ENCODE peak calls at places on chromosomes 11 and 22, in six cellular contexts. Y is HAP-1; O is upper lobe of right lung; V is CD8-positive, alpha-beta T cell; R is heart right ventricle; B is fibroblast of lung. P is an unnamed sample.
A peak's percentile ranks its signal among the peaks of the same experiment; 100 is the strongest.

GRCh38 chr11:12725047-12725862 is 51.0 kb downstream of the TEAD1 start:
- DNase-seq in O (no peak), R (no peak), Y (no peak), B (peak; percentile 16), V (no peak), P (no peak)

GRCh38 chr22:40413873-40414272 is 43.5 kb downstream of the SGSM3 start:
- DNase-seq in V (no peak), Y (no peak), R (no peak), O (no peak), B (no peak), P (no peak)

GRCh38 chr11:67266424-67267187 is at the start of gene GRK2:
- DNase-seq in V (peak; percentile 55), O (peak; percentile 82), B (peak; percentile 39), R (peak; percentile 53), Y (no peak), P (no peak)

GRCh38 chr11:8683115-8683807 is 669 bp downstream of the RPL27A start:
- DNase-seq in O (peak; percentile 71), Y (no peak), V (no peak), B (no peak), R (no peak), P (no peak)

GRCh38 chr11:66188580-66188979 is 79.9 kb upstream of the RAB1B start:
- DNase-seq in V (no peak), Y (no peak), R (no peak), B (peak; percentile 83), O (no peak), P (no peak)

GRCh38 chr11:28759311-28759710 is 651.1 kb downstream of the METTL15 start:
- DNase-seq in R (no peak), B (peak; percentile 83), O (no peak), V (no peak), Y (no peak), P (no peak)

GRCh38 chr11:112297248-112297866 is 36.7 kb upstream of the PLET1 start:
- DNase-seq in O (no peak), Y (no peak), V (no peak), R (no peak), B (no peak), P (no peak)

GRCh38 chr11:68927280-68928107 is 23.8 kb downstream of the IGHMBP2 start:
- DNase-seq in Y (no peak), V (no peak), B (peak; percentile 25), O (peak; percentile 48), R (no peak), P (no peak)

GRCh38 chr22:38737302-38738060 is 18.3 kb downstream of the SUN2 start:
- DNase-seq in R (no peak), Y (no peak), O (no peak), V (no peak), B (no peak), P (no peak)

GRCh38 chr11:117009905-117010605 is 88.2 kb downstream of the SIK3 start:
- DNase-seq in Y (no peak), O (no peak), V (no peak), B (peak; percentile 23), R (no peak), P (no peak)

GRCh38 chr22:46259374-46259773 is 3.8 kb downstream of the PKDREJ start:
- DNase-seq in B (no peak), V (no peak), R (no peak), Y (no peak), O (no peak), P (no peak)

GRCh38 chr11:76419896-76420295 is 24.9 kb upstream of the EMSY start:
- DNase-seq in O (no peak), B (no peak), Y (no peak), V (no peak), R (no peak), P (no peak)

GRCh38 chr11:18540207-18541009 is 13.7 kb upstream of the TSG101 start:
- DNase-seq in V (no peak), O (no peak), Y (no peak), B (peak; percentile 6), R (no peak), P (no peak)

GRCh38 chr11:88849368-88849767 is 216.4 kb downstream of the GRM5 start:
- DNase-seq in B (peak; percentile 79), R (no peak), O (no peak), V (no peak), Y (no peak), P (no peak)

GRCh38 chr11:67033661-67034166 is 10.8 kb downstream of the SYT12 start:
- DNase-seq in B (peak; percentile 99), R (no peak), Y (no peak), V (no peak), O (no peak), P (no peak)

GRCh38 chr22:30889268-30889995 is 79.1 kb downstream of the MORC2 start:
- DNase-seq in O (peak; percentile 39), R (no peak), Y (no peak), V (no peak), B (no peak), P (no peak)

GRCh38 chr11:65552413-65552951 is 5.7 kb downstream of the LTBP3 start:
- DNase-seq in Y (no peak), V (no peak), O (no peak), B (no peak), R (no peak), P (no peak)

GRCh38 chr11:70174846-70175764 is 28.0 kb upstream of the FADD start:
- DNase-seq in Y (no peak), R (no peak), O (no peak), V (no peak), B (no peak), P (no peak)

GRCh38 chr11:74011360-74012071 is 2.6 kb upstream of the UCP3 start:
- DNase-seq in R (no peak), Y (no peak), B (no peak), V (no peak), O (no peak), P (no peak)

GRCh38 chr11:64400096-64400495 is 41.1 kb downstream of the RPS6KA4 start:
- DNase-seq in Y (no peak), R (no peak), O (no peak), B (peak; percentile 14), V (no peak), P (no peak)

GRCh38 chr22:21568207-21569075 is 927 bp downstream of the UBE2L3 start:
- DNase-seq in V (peak; percentile 26), B (peak; percentile 32), O (peak; percentile 70), R (no peak), Y (peak; percentile 39), P (no peak)

GRCh38 chr22:41576877-41577276 is 12.8 kb downstream of the PMM1 start:
- DNase-seq in V (peak; percentile 39), R (peak; percentile 62), O (no peak), Y (no peak), B (peak; percentile 34), P (no peak)

GRCh38 chr22:17074648-17075002 is 10.2 kb upstream of the IL17RA start:
- DNase-seq in V (no peak), B (peak; percentile 36), O (no peak), Y (no peak), R (no peak), P (no peak)

GRCh38 chr22:41001722-41002122 is 50.5 kb downstream of the RBX1 start:
- DNase-seq in R (no peak), B (peak; percentile 63), O (no peak), V (no peak), Y (no peak), P (no peak)

GRCh38 chr11:109704432-109704831 is 282.4 kb downstream of the C11orf87 start:
- DNase-seq in B (no peak), Y (no peak), O (no peak), V (no peak), R (no peak), P (no peak)

GRCh38 chr11:3037041-3037944 is 19.9 kb downstream of the CARS1 start:
- DNase-seq in Y (peak; percentile 60), V (peak; percentile 40), O (peak; percentile 87), R (peak; percentile 83), B (peak; percentile 60), P (peak; percentile 58)

GRCh38 chr11:63667993-63668392 is 3.2 kb downstream of the ATL3 start:
- DNase-seq in B (peak; percentile 97), V (no peak), R (no peak), O (no peak), Y (no peak), P (no peak)

GRCh38 chr11:125022551-125022950 is 40.6 kb upstream of the SLC37A2 start:
- DNase-seq in V (no peak), R (no peak), O (no peak), B (peak; percentile 2), Y (no peak), P (no peak)

GRCh38 chr11:18633256-18634139 is 644 bp downstream of the SPTY2D1 start:
- DNase-seq in R (no peak), B (peak; percentile 19), O (no peak), Y (peak; percentile 5), V (peak; percentile 27), P (no peak)

GRCh38 chr11:134411887-134412507 is at the start of gene B3GAT1:
- DNase-seq in Y (no peak), O (no peak), B (no peak), V (no peak), R (no peak), P (no peak)

GRCh38 chr22:48588881-48589450 is 1238.7 kb downstream of the BRD1 start:
- DNase-seq in R (no peak), Y (no peak), B (no peak), O (no peak), V (no peak), P (no peak)
- H3K9me3 ChIP-seq in R (no peaks in the 10 kb centered on the region), Y (no peaks in the 10 kb centered on the region), B (peaks cover 1% of the 10 kb centered on the region), O (no peaks in the 10 kb centered on the region), V (no peaks in the 10 kb centered on the region), P (no peaks in the 10 kb centered on the region)

DNA sequence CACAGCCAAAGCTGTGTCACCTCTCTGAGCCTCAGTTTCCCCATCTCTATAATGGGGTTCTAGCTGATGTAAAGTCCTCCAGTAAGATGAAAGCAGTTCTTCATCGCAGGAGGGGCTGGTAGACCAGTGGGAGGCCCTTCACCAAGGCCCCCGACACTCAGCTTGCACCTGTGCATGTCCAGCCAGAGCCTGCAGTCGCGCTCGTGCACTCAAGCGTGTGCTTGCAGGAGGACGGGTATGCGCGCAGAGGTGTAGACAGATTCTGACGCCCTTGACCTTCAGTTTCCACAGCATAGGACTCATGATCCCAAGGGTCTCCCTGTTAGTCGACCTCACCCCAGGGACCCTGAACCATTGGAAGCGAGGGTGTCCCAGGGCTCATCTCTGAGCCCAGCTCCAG is 633.7 kb downstream of the TBC1D22A start:
- DNase-seq in V (no peak), O (peak; percentile 45), Y (no peak), R (no peak), B (no peak), P (no peak)
- H3K9me3 ChIP-seq in V (no peaks in the 10 kb centered on the region), O (no peaks in the 10 kb centered on the region), Y (no peaks in the 10 kb centered on the region), R (no peaks in the 10 kb centered on the region), B (no peaks in the 10 kb centered on the region), P (no peaks in the 10 kb centered on the region)

DNA sequence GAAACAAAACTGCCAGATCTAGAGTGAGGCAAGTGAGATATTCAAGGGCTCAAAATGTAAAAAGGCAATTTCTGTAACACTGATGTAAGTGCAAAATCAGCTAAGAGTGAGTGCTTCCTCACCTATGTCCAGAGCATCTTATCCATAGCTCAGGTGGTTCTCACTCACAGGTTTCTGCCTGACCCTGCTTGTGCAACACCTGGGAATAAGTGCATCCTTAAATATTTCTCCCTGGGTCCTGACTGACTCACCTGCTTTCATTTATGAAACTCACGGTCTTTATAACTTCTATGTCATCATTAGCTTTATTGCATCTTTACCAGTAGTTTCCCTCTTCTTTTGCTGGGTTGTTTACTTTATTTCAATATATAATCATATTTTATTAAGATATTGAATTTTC is 260.6 kb downstream of the CNTN5 start:
- DNase-seq in R (no peak), V (no peak), O (no peak), B (no peak), Y (no peak), P (no peak)
- H3K9me3 ChIP-seq in R (no peaks in the 10 kb centered on the region), V (no peaks in the 10 kb centered on the region), O (no peaks in the 10 kb centered on the region), B (no peaks in the 10 kb centered on the region), Y (no peaks in the 10 kb centered on the region), P (no peaks in the 10 kb centered on the region)

GRCh38 chr11:46677169-46677568 is 23.2 kb downstream of the ARHGAP1 start:
- DNase-seq in O (peak; percentile 58), R (no peak), Y (no peak), V (no peak), B (no peak), P (no peak)
- H3K9me3 ChIP-seq in O (no peaks in the 10 kb centered on the region), R (no peaks in the 10 kb centered on the region), Y (no peaks in the 10 kb centered on the region), V (no peaks in the 10 kb centered on the region), B (no peaks in the 10 kb centered on the region), P (no peaks in the 10 kb centered on the region)

P was measured in thoracic aorta.